ENCODE peak calls at places on chromosomes 13 and 19, in six cellular contexts. T, A, X, W, G and K are unnamed samples. For H3K36me3, the result is how much of the 10 kb centered on the place peaks cover.

GRCh38 chr19:13639342-13639929 is 124.9 kb upstream of the MRI1 start:
- DNase-seq in T (no peak), A (no peak), X (no peak), W (no peak), G (no peak), K (no peak)

GRCh38 chr13:35485451-35485850 is 9.0 kb upstream of the MAB21L1 start:
- DNase-seq in T (no peak), A (no peak), X (no peak), W (no peak), G (no peak), K (no peak)

GRCh38 chr13:21637296-21637695 is 33.3 kb upstream of the MICU2 start:
- DNase-seq in T (peak), A (peak), X (peak), W (no peak), G (no peak), K (no peak)

GRCh38 chr13:98370806-98371553 is 193.9 kb upstream of the RNF113B start:
- DNase-seq in T (peak), A (no peak), X (no peak), W (no peak), G (peak), K (no peak)

GRCh38 chr13:33761744-33762143 is 56.2 kb upstream of the RFC3 start:
- DNase-seq in T (peak), A (no peak), X (no peak), W (no peak), G (no peak), K (no peak)

GRCh38 chr13:99484405-99484981 is 16.8 kb upstream of the TM9SF2 start:
- DNase-seq in T (peak), A (no peak), X (no peak), W (no peak), G (no peak), K (no peak)

GRCh38 chr13:29743229-29743786 is 107.1 kb downstream of the UBL3 start:
- DNase-seq in T (peak), A (no peak), X (no peak), W (no peak), G (no peak), K (no peak)

GRCh38 chr13:49858183-49858856 is 65.8 kb upstream of the KPNA3 start:
- DNase-seq in T (peak), A (no peak), X (no peak), W (no peak), G (no peak), K (no peak)

GRCh38 chr13:25292301-25292700 is 5.0 kb upstream of the MTMR6 start:
- DNase-seq in T (peak), A (no peak), X (no peak), W (no peak), G (no peak), K (no peak)

GRCh38 chr19:32650671-32651070 is 24.3 kb downstream of the ANKRD27 start:
- DNase-seq in T (no peak), A (no peak), X (no peak), W (no peak), G (no peak), K (no peak)

GRCh38 chr19:2529473-2529918 is 53.6 kb downstream of the GADD45B start:
- DNase-seq in T (peak), A (peak), X (peak), W (peak), G (no peak), K (no peak)

GRCh38 chr19:8423821-8424223 is 10.7 kb downstream of the MARCHF2 start:
- DNase-seq in T (peak), A (peak), X (peak), W (peak), G (peak), K (no peak)

GRCh38 chr13:51782026-51782710 is 21.8 kb downstream of the DHRS12 start:
- DNase-seq in T (no peak), A (no peak), X (peak), W (no peak), G (no peak), K (no peak)

GRCh38 chr19:46713781-46714522 is 3.0 kb downstream of the PRKD2 start:
- DNase-seq in T (peak), A (peak), X (peak), W (peak), G (peak), K (peak)

GRCh38 chr13:105363747-105364177 is 1171.7 kb downstream of the EFNB2 start:
- DNase-seq in T (no peak), A (no peak), X (no peak), W (no peak), G (no peak), K (no peak)

GRCh38 chr19:8487137-8487851 is 15.1 kb downstream of the PRAM1 start:
- DNase-seq in T (no peak), A (peak), X (peak), W (peak), G (peak), K (peak)

GRCh38 chr19:8046569-8047165 is 5.9 kb upstream of the CCL25 start:
- DNase-seq in T (no peak), A (no peak), X (no peak), W (no peak), G (no peak), K (no peak)

GRCh38 chr19:17775991-17776803 is 18.7 kb upstream of the B3GNT3 start:
- DNase-seq in T (no peak), A (peak), X (peak), W (no peak), G (no peak), K (no peak)

GRCh38 chr19:17337675-17338439 is 504 bp downstream of the GTPBP3 start:
- DNase-seq in T (no peak), A (no peak), X (no peak), W (no peak), G (no peak), K (no peak)

GRCh38 chr19:4258181-4258580 is 11.3 kb downstream of the YJU2 start:
- DNase-seq in T (no peak), A (no peak), X (no peak), W (no peak), G (no peak), K (no peak)

GRCh38 chr13:97223711-97224461 is 1.8 kb downstream of the MBNL2 start:
- DNase-seq in T (peak), A (no peak), X (peak), W (peak), G (peak), K (no peak)

GRCh38 chr13:35014606-35015005 is 72.5 kb downstream of the NBEA start:
- DNase-seq in T (no peak), A (no peak), X (no peak), W (no peak), G (no peak), K (no peak)

GRCh38 chr13:87941244-87941643 is 270.1 kb downstream of the SLITRK5 start:
- DNase-seq in T (peak), A (no peak), X (no peak), W (no peak), G (no peak), K (no peak)

GRCh38 chr13:73056054-73056962 is 2.5 kb upstream of the KLF5 start:
- DNase-seq in T (peak), A (no peak), X (no peak), W (no peak), G (no peak), K (no peak)

GRCh38 chr13:114119196-114119595 is 13.2 kb downstream of the RASA3 start:
- DNase-seq in T (peak), A (peak), X (no peak), W (no peak), G (peak), K (no peak)

GRCh38 chr13:105567951-105568510 is 967.4 kb downstream of the EFNB2 start:
- DNase-seq in T (no peak), A (no peak), X (no peak), W (no peak), G (no peak), K (no peak)

GRCh38 chr13:106640515-106640914 is 72.6 kb upstream of the ARGLU1 start:
- DNase-seq in T (no peak), A (no peak), X (no peak), W (no peak), G (no peak), K (no peak)

GRCh38 chr19:48735031-48735615 is 5.3 kb downstream of the RASIP1 start:
- DNase-seq in T (peak), A (peak), X (peak), W (no peak), G (no peak), K (no peak)

GRCh38 chr19:9914001-9914314 is 22.4 kb downstream of the OLFM2 start:
- DNase-seq in T (no peak), A (no peak), X (no peak), W (no peak), G (no peak), K (no peak)

GRCh38 chr19:6723738-6724137 is 3.3 kb upstream of the C3 start:
- DNase-seq in T (peak), A (peak), X (no peak), W (peak), G (no peak), K (no peak)

GRCh38 chr19:50167314-50167721 is 4.2 kb upstream of the IZUMO2 start:
- DNase-seq in T (no peak), A (no peak), X (peak), W (no peak), G (no peak), K (no peak)

DNA sequence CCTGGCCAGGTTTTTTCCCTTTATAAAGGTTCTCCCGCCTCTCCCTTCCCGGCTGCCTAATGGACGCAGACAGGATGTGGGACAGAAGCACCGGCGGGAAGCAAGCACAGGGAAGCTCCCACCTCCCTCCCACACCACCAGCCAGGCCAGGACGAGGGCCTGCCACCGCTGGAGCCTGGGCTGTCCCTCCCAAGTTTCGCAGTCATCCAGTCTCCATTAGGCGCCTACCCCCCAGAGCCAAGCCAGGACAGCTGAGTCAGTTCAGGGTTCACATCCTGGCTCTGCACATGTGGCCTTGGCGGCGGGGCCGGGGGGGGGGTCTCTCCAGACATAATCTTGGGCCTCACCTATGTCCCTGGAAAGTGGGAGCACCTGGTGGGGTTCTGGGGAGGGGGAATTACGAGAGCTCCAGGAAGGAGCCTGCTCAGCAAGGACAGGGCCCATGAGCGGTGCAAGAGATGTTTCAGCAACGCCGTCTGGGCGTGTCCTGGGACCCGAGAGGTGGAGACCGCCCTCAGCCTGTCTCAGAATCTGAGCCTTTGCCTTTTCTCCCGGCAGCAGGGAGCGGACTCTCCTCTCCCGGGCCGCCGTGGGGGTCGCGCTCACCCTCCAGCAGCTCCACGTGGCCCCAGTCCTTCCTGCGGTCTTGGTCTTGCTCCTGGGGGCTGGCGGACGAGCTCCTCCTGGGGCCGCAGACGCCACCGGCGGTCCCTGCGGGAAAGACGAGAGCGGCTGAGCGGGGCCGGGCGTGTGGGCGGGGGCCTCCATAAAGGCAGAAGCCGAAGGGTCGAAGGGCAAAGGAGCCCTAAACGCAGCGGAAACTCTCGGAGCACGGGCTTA is 889 bp downstream of the POLRMT start:
- DNase-seq in T (peak), A (peak), X (peak), W (no peak), G (no peak), K (no peak)
- H3K27ac ChIP-seq in T (peak), A (peak), X (peak), W (no peak), G (peak), K (peak)

GRCh38 chr19:55620951-55621672 is 3.3 kb downstream of the ZNF784 start:
- DNase-seq in T (no peak), A (no peak), X (no peak), W (no peak), G (no peak), K (no peak)
- H3K4me3 ChIP-seq in T (no peak), A (no peak), X (no peak), W (no peak), G (no peak), K (no peak)

GRCh38 chr19:41303941-41304340 is 6.0 kb upstream of the CCDC97 start:
- DNase-seq in T (no peak), A (no peak), X (no peak), W (peak), G (no peak), K (no peak)

GRCh38 chr19:41305923-41306322 is 4.0 kb upstream of the CCDC97 start:
- DNase-seq in T (no peak), A (no peak), X (no peak), W (peak), G (no peak), K (no peak)

GRCh38 chr19:41299755-41300089 is 10.2 kb upstream of the CCDC97 start:
- DNase-seq in T (peak), A (peak), X (peak), W (peak), G (peak), K (no peak)

GRCh38 chr19:41304706-41305483 is 5.1 kb upstream of the CCDC97 start:
- DNase-seq in T (no peak), A (no peak), X (no peak), W (no peak), G (no peak), K (no peak)

GRCh38 chr19:41302624-41303351 is 7.2 kb upstream of the CCDC97 start:
- DNase-seq in T (no peak), A (no peak), X (peak), W (peak), G (no peak), K (no peak)
- H3K36me3 ChIP-seq in T (under half), A (half or more), X (under half), W (under half), G (half or more), K (half or more)

GRCh38 chr13:47332149-47332548 is 435.3 kb upstream of the HTR2A start:
- DNase-seq in T (peak), A (no peak), X (no peak), W (no peak), G (no peak), K (no peak)

GRCh38 chr13:47330031-47330430 is 433.2 kb upstream of the HTR2A start:
- DNase-seq in T (no peak), A (no peak), X (no peak), W (no peak), G (no peak), K (no peak)

GRCh38 chr13:47337781-47338507 is 441.1 kb upstream of the HTR2A start:
- DNase-seq in T (peak), A (no peak), X (no peak), W (no peak), G (no peak), K (no peak)

GRCh38 chr13:47334173-47334572 is 437.3 kb upstream of the HTR2A start:
- DNase-seq in T (peak), A (no peak), X (no peak), W (no peak), G (peak), K (no peak)
- H3K27ac ChIP-seq in T (no peak), A (no peak), X (no peak), W (no peak), G (no peak), K (no peak)

GRCh38 chr13:110472904-110473563 is 88.5 kb downstream of the RAB20 start:
- DNase-seq in T (no peak), A (peak), X (no peak), W (no peak), G (no peak), K (no peak)

GRCh38 chr13:110475550-110476219 is 85.8 kb downstream of the RAB20 start:
- DNase-seq in T (no peak), A (peak), X (no peak), W (no peak), G (no peak), K (no peak)

GRCh38 chr13:110475117-110475516 is 86.4 kb downstream of the RAB20 start:
- DNase-seq in T (no peak), A (peak), X (no peak), W (no peak), G (no peak), K (no peak)

GRCh38 chr13:110476220-110476617 is 85.3 kb downstream of the RAB20 start:
- DNase-seq in T (no peak), A (no peak), X (no peak), W (no peak), G (peak), K (no peak)

DNA sequence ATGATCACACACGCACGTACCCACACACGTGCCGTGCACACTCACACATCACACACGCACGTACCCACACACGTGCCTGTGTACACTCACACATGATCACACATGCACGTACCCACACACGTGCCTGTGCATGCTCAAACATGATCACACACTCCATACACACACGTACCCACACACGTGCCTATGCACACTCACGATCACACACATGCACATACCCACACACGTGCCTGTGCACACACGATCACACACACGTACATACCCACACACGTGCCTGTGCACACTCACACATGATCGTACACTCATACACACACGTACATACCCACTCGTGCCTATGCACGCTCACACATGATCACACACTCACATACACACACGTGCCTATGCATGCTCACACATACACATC is 86.8 kb downstream of the RAB20 start:
- DNase-seq in T (no peak), A (peak), X (no peak), W (no peak), G (no peak), K (no peak)
- H3K4me3 ChIP-seq in T (no peak), A (no peak), X (no peak), W (no peak), G (no peak), K (no peak)